ENCODE peak calls at places on chromosome 6, in five cellular contexts. H is AG04450, T is upper lobe of right lung, I is body of pancreas, X is fibroblast of lung. L is an unnamed sample.

GRCh38 chr6:45428734-45429133 is 51.0 kb upstream of the SUPT3H start:
- DNase-seq in H (no peak), T (no peak), I (no peak), X (no peak), L (no peak)

GRCh38 chr6:3920321-3920720 is 71.1 kb downstream of the FAM50B start:
- DNase-seq in H (no peak), T (no peak), I (no peak), X (no peak), L (no peak)

GRCh38 chr6:151512481-151512880 is 18.7 kb downstream of the CCDC170 start:
- DNase-seq in H (no peak), T (no peak), I (no peak), X (no peak), L (no peak)

GRCh38 chr6:47196113-47196512 is 113.6 kb downstream of the TNFRSF21 start:
- DNase-seq in H (no peak), T (no peak), I (no peak), X (peak), L (no peak)

GRCh38 chr6:54283877-54284860 is 24.1 kb upstream of the TINAG start:
- DNase-seq in H (no peak), T (no peak), I (no peak), X (no peak), L (peak)

GRCh38 chr6:40371621-40372020 is 215.5 kb downstream of the LRFN2 start:
- DNase-seq in H (no peak), T (no peak), I (no peak), X (no peak), L (no peak)

GRCh38 chr6:159871911-159872310 is 18.9 kb upstream of the MAS1 start:
- DNase-seq in H (no peak), T (no peak), I (no peak), X (peak), L (no peak)

GRCh38 chr6:105402090-105402980 is 547 bp downstream of the PREP start:
- DNase-seq in H (no peak), T (peak), I (no peak), X (peak), L (no peak)

GRCh38 chr6:139152892-139153271 is 18.0 kb downstream of the HECA start:
- DNase-seq in H (no peak), T (no peak), I (no peak), X (peak), L (no peak)

GRCh38 chr6:43846556-43846955 is 76.5 kb downstream of the VEGFA start:
- DNase-seq in H (no peak), T (no peak), I (no peak), X (peak), L (no peak)

GRCh38 chr6:152897807-152898399 is 84.9 kb downstream of the FBXO5 start:
- DNase-seq in H (peak), T (peak), I (peak), X (peak), L (peak)

GRCh38 chr6:3723966-3724365 is 27.5 kb downstream of the PXDC1 start:
- DNase-seq in H (no peak), T (no peak), I (no peak), X (no peak), L (no peak)

GRCh38 chr6:153790881-153791473 is 248.1 kb upstream of the OPRM1 start:
- DNase-seq in H (no peak), T (no peak), I (no peak), X (peak), L (no peak)

GRCh38 chr6:25601797-25602679 is 50.0 kb upstream of the SCGN start:
- DNase-seq in H (peak), T (no peak), I (no peak), X (peak), L (peak)

GRCh38 chr6:152094992-152095592 is 287.6 kb downstream of the ESR1 start:
- DNase-seq in H (peak), T (no peak), I (peak), X (peak), L (peak)

DNA sequence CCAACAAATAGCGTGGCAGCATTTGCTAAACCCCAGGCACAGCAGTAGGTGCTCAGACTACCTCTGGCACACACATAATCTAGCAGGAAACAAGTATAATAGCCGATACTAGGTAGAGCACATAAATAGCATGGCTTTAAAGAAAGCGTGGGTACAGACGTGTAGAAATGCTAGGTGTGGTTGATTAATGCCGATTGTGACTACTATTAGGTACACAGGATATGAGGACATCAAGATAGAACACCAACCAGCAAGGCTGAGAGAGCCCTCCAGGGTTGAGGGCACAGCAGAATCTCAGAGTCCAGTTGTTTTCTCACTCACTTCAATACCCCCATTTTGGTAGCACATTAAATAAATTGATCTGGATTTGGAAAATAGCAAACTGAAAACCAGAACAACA is 100.5 kb downstream of the PKHD1 start:
- DNase-seq in H (no peak), T (no peak), I (no peak), X (no peak), L (no peak)
- H3K4me3 ChIP-seq in H (no peak), T (no peak), I (no peak), X (no peak), L (no peak)

DNA sequence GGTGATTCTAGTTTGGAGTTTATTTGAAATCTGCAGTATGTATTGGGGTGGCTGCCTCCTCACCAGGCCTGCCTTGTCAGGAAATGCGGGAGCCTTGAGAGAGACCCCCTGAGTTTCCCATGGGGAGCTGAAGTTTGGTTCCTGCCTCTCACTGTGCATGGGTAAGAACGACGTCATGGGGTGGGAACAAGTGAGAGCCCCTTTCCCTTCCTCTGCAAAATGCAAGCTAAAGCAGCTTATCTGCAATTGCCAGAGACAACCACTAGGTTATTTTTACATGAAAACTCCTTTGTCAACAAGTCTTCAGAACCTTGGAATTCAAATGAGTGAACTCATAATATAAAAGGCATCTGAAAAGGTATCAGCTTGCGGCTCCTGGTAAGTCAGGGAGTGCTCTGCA is 58.4 kb downstream of the TMEM170B start:
- DNase-seq in H (no peak), T (no peak), I (no peak), X (peak), L (no peak)
- TF ChIP-seq CTCF in H (peak), T (no peak), I (no peak), X (no peak), L (peak)

DNA sequence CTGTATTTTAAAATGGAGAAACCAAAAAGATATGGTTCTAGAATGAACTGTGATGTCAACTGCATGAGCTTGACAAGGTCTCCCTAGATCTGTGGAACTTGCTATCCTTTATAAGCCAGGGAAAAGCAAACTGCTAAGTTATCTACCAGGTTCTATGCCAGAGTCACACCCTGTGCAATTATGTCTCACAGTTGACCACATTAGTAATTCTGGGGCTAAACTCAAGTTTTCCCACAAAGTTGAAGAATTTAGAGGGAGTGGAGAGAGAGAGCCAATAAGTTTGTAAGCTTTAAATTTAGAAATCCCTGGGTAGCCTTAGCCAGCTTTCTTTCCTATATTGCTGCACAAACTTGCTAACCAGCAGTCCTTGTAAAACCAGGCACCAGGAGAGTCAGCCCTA is 407.0 kb upstream of the SASH1 start:
- DNase-seq in H (no peak), T (no peak), I (no peak), X (peak), L (peak)
- H3K4me3 ChIP-seq in H (no peak), T (no peak), I (no peak), X (no peak), L (no peak)

GRCh38 chr6:35311390-35312075 is 13.9 kb downstream of the DEF6 start:
- DNase-seq in H (no peak), T (no peak), I (no peak), X (no peak), L (no peak)

GRCh38 chr6:35310265-35310831 is 12.7 kb downstream of the DEF6 start:
- DNase-seq in H (no peak), T (no peak), I (no peak), X (no peak), L (no peak)

GRCh38 chr6:35312763-35313125 is 15.1 kb downstream of the DEF6 start:
- DNase-seq in H (no peak), T (no peak), I (no peak), X (no peak), L (no peak)

GRCh38 chr6:35312076-35312762 is 14.6 kb downstream of the DEF6 start:
- DNase-seq in H (no peak), T (no peak), I (no peak), X (no peak), L (no peak)

DNA sequence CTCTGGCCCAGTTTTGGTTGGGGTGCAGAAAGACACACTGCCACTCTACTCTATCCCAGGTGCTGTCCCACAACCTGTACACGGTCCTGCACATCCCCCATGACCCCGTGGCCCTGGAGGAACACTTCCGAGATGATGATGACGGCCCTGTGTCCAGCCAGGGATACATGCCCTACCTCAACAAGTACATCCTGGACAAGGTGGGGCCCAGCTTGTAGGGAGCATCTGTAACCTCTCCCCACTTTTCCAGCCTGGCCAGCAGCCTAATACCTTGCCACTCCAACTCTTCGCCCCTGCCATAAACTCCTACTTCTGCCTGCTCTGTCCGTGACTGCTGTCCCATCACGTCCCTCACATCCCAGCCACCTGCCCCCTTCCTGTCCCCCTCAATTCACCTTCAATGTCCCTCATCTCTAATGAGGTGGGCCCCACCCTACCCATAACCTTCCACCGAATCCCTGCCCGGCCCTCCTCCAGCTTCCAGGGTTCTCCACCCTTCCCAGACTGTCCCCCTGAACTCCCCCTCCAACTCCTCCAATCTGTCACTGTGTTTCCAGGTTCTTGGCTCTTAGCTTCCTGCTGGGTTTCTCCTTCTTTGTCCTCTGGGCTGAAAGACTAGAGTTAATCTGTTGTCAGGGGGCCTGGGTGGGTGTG is 12.1 kb downstream of the DEF6 start:
- DNase-seq in H (no peak), T (no peak), I (no peak), X (no peak), L (no peak)
- TF ChIP-seq CTCF in H (no peak), T (no peak), I (no peak), X (no peak), L (no peak)

GRCh38 chr6:116876635-116877611 is at the start of gene RFX6:
- DNase-seq in H (no peak), T (peak), I (peak), X (no peak), L (no peak)
- H3K4me3 ChIP-seq in H (no peak), T (peak), I (no peak), X (no peak), L (no peak)

L was measured in AG09309.